ENCODE peak calls at places on chromosomes 6 and 20, in six cellular contexts. N is psoas muscle, Z is HCT116, K is adrenal gland, Q is GM06990, E is bronchial epithelial cell. D is an unnamed sample.

GRCh38 chr20:15446373-15446772 is 1109.0 kb upstream of the FLRT3 start:
- DNase-seq in N (peak; percentile 22), Z (no peak), K (peak; percentile 18), Q (no peak), E (peak; percentile 2), D (no peak)

GRCh38 chr20:63974402-63975200 is 4.8 kb downstream of the SAMD10 start:
- DNase-seq in N (no peak), Z (no peak), K (no peak), Q (peak; percentile 9), E (no peak), D (no peak)

GRCh38 chr6:43621078-43621835 is 7.8 kb downstream of the GTPBP2 start:
- DNase-seq in N (no peak), Z (no peak), K (no peak), Q (no peak), E (no peak), D (no peak)

GRCh38 chr6:136604928-136605485 is 54.8 kb upstream of the MAP7 start:
- DNase-seq in N (no peak), Z (no peak), K (peak; percentile 7), Q (no peak), E (no peak), D (no peak)

GRCh38 chr6:168216741-168217140 is 102.8 kb downstream of the DACT2 start:
- DNase-seq in N (no peak), Z (no peak), K (no peak), Q (no peak), E (no peak), D (no peak)

GRCh38 chr6:151002562-151002961 is 137.1 kb downstream of the MTHFD1L start:
- DNase-seq in N (no peak), Z (no peak), K (no peak), Q (no peak), E (no peak), D (no peak)

GRCh38 chr20:43963233-43963632 is 48.6 kb downstream of the TOX2 start:
- DNase-seq in N (no peak), Z (no peak), K (no peak), Q (no peak), E (no peak), D (no peak)

GRCh38 chr20:64112691-64113443 is 5.5 kb upstream of the NPBWR2 start:
- DNase-seq in N (no peak), Z (no peak), K (no peak), Q (no peak), E (no peak), D (no peak)

GRCh38 chr6:75893058-75893775 is 144.2 kb downstream of the MYO6 start:
- DNase-seq in N (no peak), Z (peak; percentile 63), K (no peak), Q (peak; percentile 18), E (peak; percentile 61), D (peak; percentile 33)

GRCh38 chr6:110563711-110564110 is 87.3 kb upstream of the SLC22A16 start:
- DNase-seq in N (no peak), Z (no peak), K (no peak), Q (no peak), E (no peak), D (no peak)

GRCh38 chr6:156719720-156720563 is 57.2 kb upstream of the ARID1B start:
- DNase-seq in N (peak; percentile 97), Z (peak; percentile 72), K (peak; percentile 84), Q (peak; percentile 94), E (peak; percentile 78), D (peak; percentile 88)

GRCh38 chr6:41548098-41548840 is 2.1 kb downstream of the FOXP4 start:
- DNase-seq in N (no peak), Z (no peak), K (no peak), Q (peak; percentile 37), E (no peak), D (no peak)

GRCh38 chr6:87397656-87398055 is 10.1 kb upstream of the CFAP206 start:
- DNase-seq in N (no peak), Z (no peak), K (no peak), Q (no peak), E (no peak), D (no peak)

GRCh38 chr6:137927777-137928218 is 60.7 kb downstream of the TNFAIP3 start:
- DNase-seq in N (no peak), Z (no peak), K (no peak), Q (peak; percentile 84), E (no peak), D (no peak)

GRCh38 chr20:20498081-20498861 is 130.4 kb downstream of the INSM1 start:
- DNase-seq in N (no peak), Z (no peak), K (no peak), Q (no peak), E (no peak), D (peak; percentile 12)

GRCh38 chr6:81981812-81982211 is 229.3 kb upstream of the TENT5A start:
- DNase-seq in N (no peak), Z (peak; percentile 43), K (no peak), Q (no peak), E (peak; percentile 84), D (peak; percentile 84)

GRCh38 chr20:63859166-63859699 is 2.1 kb upstream of the ABHD16B start:
- DNase-seq in N (no peak), Z (no peak), K (no peak), Q (no peak), E (no peak), D (no peak)

GRCh38 chr6:14444296-14444993 is 326.9 kb downstream of the CD83 start:
- DNase-seq in N (no peak), Z (no peak), K (no peak), Q (no peak), E (no peak), D (no peak)

GRCh38 chr20:62778601-62779416 is 17.5 kb upstream of the MRGBP start:
- DNase-seq in N (no peak), Z (no peak), K (no peak), Q (no peak), E (no peak), D (no peak)

GRCh38 chr6:42165016-42165415 is 8.1 kb upstream of the GUCA1A start:
- DNase-seq in N (no peak), Z (no peak), K (no peak), Q (no peak), E (no peak), D (peak; percentile 68)

GRCh38 chr6:5213851-5214507 is 46.8 kb downstream of the LYRM4 start:
- DNase-seq in N (no peak), Z (no peak), K (peak; percentile 37), Q (no peak), E (no peak), D (peak; percentile 79)

GRCh38 chr20:56793916-56794315 is 164.8 kb downstream of the TFAP2C start:
- DNase-seq in N (no peak), Z (no peak), K (no peak), Q (no peak), E (no peak), D (no peak)

GRCh38 chr6:30743099-30744053 is 889 bp upstream of the FLOT1 start:
- DNase-seq in N (peak; percentile 41), Z (no peak), K (no peak), Q (peak; percentile 62), E (no peak), D (peak; percentile 45)

DNA sequence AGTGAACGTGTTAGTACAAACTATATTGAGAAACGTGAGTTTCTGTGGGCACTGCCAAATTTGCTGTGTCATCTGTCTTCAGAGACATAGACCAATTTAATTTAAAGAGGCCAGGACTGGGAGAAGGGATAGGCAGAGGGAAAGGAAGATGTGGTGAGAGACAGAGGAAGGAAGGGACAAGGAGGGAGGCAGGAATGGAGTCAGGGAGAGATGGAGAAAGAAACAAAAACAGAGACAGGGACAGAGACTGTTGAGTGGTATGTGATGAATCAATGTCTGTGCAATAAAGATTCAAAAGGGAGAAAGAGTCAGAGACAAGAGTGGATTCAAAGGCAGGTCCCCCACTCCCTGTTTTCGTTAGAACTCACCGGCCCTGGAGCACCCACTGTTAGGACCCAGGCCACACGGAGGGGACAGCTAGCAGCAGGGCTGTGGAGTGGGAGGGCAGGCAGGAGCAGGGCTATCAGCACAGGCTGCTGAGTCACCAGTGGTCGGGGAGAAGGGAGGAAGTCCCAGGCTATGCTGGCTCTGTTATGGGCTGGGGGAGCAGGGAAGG is 51.6 kb upstream of the CHD6 start:
- DNase-seq in N (no peak), Z (no peak), K (no peak), Q (no peak), E (no peak), D (no peak)
- TF ChIP-seq CTCF in N (no peak), Z (no peak), K (no peak), Q (no peak), E (no peak), D (no peak)

DNA sequence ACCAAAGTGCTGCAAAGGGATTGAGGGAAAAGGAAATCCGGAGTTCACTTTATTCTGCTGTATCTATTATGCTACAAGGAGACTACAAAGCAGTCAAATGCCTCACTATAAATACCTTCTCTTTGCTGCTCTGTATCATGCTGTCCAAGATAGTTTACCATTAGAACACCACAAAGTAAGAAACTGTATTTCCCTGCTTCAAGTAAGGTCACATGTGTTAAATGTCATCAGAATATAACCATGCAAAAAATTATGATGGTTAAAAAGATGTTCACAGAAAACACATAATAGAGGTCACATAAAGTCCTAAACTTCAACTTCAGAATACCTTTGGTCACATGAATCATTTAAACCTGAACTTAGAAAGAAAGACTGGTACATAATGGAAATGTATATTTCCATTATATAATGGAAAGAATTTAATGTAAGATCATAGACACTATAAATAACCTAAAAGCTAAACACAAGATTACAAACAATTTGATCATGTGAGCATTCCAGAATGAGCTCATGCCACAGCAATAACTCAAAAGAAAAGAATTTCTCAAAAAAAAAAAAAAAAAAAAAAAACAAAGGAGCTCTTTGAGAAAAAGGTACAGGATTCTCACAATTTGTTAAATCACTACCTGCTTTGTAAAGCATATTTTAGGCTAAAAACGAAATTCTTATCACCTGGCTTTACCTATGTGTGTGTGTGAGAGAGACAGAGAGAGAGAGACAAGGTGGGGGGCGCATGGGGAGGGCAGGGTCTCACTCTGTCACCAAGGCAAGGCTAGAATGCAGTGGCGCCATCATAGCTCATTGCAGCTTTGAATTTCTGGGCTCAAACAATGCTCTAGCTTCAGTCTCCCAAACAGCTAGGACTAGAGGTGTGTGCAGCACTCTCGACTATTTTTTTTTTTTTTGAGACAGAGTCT is 58.7 kb downstream of the KIF13A start:
- DNase-seq in N (no peak), Z (no peak), K (no peak), Q (no peak), E (peak; percentile 39), D (peak; percentile 50)
- H3K4me3 ChIP-seq in N (no peak overlapping the region), Z (no peak overlapping the region), K (no peak overlapping the region), Q (no peak overlapping the region), E (no peak overlapping the region), D (no peak overlapping the region)

DNA sequence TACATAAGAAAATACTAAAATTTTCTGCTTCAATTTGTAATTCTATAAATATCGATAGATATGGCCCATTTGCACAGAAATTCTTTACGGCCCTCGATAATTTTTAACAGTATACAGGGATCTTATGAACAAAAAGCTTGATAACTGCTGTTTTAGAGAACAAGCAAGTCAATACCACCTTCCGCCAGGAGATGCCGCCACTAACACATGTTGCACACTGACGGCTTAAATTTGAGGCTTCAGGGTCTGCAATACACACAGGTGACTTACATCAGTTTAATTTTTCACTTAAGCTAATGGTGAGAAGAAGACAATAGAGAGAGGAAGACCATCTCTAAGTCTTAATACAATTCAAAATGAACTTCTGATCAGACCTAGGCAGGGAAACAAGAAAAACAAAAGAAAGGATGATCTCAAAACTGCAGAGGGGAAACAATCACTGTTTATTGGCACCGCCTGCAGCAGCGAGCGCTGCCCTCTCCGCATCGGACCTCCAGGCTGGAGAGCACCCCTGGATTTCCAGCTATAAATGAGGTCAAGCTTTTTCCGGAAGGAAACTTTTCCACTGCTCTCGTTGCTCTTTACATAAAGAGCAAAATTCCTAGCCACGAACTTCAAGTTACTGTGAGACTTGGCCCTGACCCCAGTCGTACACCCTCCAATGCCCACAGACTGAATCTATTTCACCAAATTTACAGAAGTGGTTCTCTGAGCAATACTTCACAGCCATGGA is 53.9 kb downstream of the OTOR start:
- DNase-seq in N (peak; percentile 40), Z (peak; percentile 56), K (peak; percentile 58), Q (no peak), E (peak; percentile 51), D (peak; percentile 24)
- TF ChIP-seq CTCF in N (peak; percentile 75), Z (peak; percentile 55), K (peak; percentile 73), Q (peak; percentile 80), E (peak; percentile 80), D (peak; percentile 84)

GRCh38 chr20:46311719-46312074 is 3.4 kb upstream of the CDH22 start:
- DNase-seq in N (no peak), Z (no peak), K (no peak), Q (no peak), E (no peak), D (no peak)
- H3K4me3 ChIP-seq in N (no peak overlapping the region), Z (peak overlapping the region; percentile 46), K (no peak overlapping the region), Q (no peak overlapping the region), E (no peak overlapping the region), D (no peak overlapping the region)